ENCODE peak calls at places on chromosomes 7 and 10, in ten cellular contexts. One of them, this sample, is unnamed.

GRCh38 chr7:73717025-73717807 is 2.3 kb downstream of the STX1A start:
- DNase-seq in CD4-positive, alpha-beta memory T cell: no peak
- DNase-seq in amniotic stem cell: no peak
- DNase-seq in activated CD4-positive, alpha-beta T cell treated with anti-CD3 and anti-CD28 coated beads, Interleukin-2, amount 10 ng/mL, durations not matched to agents 7 days and 5 days: no peak
- DNase-seq in BE2C: no peak
- DNase-seq in NCI-H2081: no peak
- DNase-seq in pancreas: no peak
- DNase-seq in skeletal muscle cell: no peak
- DNase-seq in left cardiac atrium: no peak
- DNase-seq in stimulated activated naive CD4-positive, alpha-beta T cell: no peak
- DNase-seq in this sample: no peak

GRCh38 chr10:97648557-97649404 is 8.3 kb downstream of the PI4K2A start:
- DNase-seq in CD4-positive, alpha-beta memory T cell: peak; percentile 33
- DNase-seq in amniotic stem cell: peak; percentile 82
- DNase-seq in activated CD4-positive, alpha-beta T cell treated with anti-CD3 and anti-CD28 coated beads, Interleukin-2, amount 10 ng/mL, durations not matched to agents 7 days and 5 days: peak; percentile 25
- DNase-seq in BE2C: no peak
- DNase-seq in NCI-H2081: no peak
- DNase-seq in pancreas: no peak
- DNase-seq in skeletal muscle cell: peak; percentile 82
- DNase-seq in left cardiac atrium: no peak
- DNase-seq in stimulated activated naive CD4-positive, alpha-beta T cell: no peak
- DNase-seq in this sample: peak; percentile 36

GRCh38 chr10:69742928-69743602 is 58.6 kb upstream of the COL13A1 start:
- DNase-seq in CD4-positive, alpha-beta memory T cell: no peak
- DNase-seq in amniotic stem cell: no peak
- DNase-seq in activated CD4-positive, alpha-beta T cell treated with anti-CD3 and anti-CD28 coated beads, Interleukin-2, amount 10 ng/mL, durations not matched to agents 7 days and 5 days: no peak
- DNase-seq in BE2C: peak; percentile 74
- DNase-seq in NCI-H2081: no peak
- DNase-seq in pancreas: no peak
- DNase-seq in skeletal muscle cell: no peak
- DNase-seq in left cardiac atrium: no peak
- DNase-seq in stimulated activated naive CD4-positive, alpha-beta T cell: no peak
- DNase-seq in this sample: no peak

GRCh38 chr10:58743466-58744115 is 230.9 kb downstream of the BICC1 start:
- DNase-seq in CD4-positive, alpha-beta memory T cell: no peak
- DNase-seq in amniotic stem cell: peak; percentile 15
- DNase-seq in activated CD4-positive, alpha-beta T cell treated with anti-CD3 and anti-CD28 coated beads, Interleukin-2, amount 10 ng/mL, durations not matched to agents 7 days and 5 days: no peak
- DNase-seq in BE2C: peak; percentile 40
- DNase-seq in NCI-H2081: peak; percentile 18
- DNase-seq in pancreas: no peak
- DNase-seq in skeletal muscle cell: no peak
- DNase-seq in left cardiac atrium: no peak
- DNase-seq in stimulated activated naive CD4-positive, alpha-beta T cell: no peak
- DNase-seq in this sample: no peak

GRCh38 chr7:135770139-135770710 is 21.6 kb upstream of the FAM180A start:
- DNase-seq in CD4-positive, alpha-beta memory T cell: no peak
- DNase-seq in amniotic stem cell: no peak
- DNase-seq in activated CD4-positive, alpha-beta T cell treated with anti-CD3 and anti-CD28 coated beads, Interleukin-2, amount 10 ng/mL, durations not matched to agents 7 days and 5 days: no peak
- DNase-seq in BE2C: no peak
- DNase-seq in NCI-H2081: no peak
- DNase-seq in pancreas: no peak
- DNase-seq in skeletal muscle cell: peak; percentile 67
- DNase-seq in left cardiac atrium: no peak
- DNase-seq in stimulated activated naive CD4-positive, alpha-beta T cell: no peak
- DNase-seq in this sample: no peak

GRCh38 chr10:61406282-61406681 is 46.9 kb downstream of the TMEM26 start:
- DNase-seq in CD4-positive, alpha-beta memory T cell: no peak
- DNase-seq in amniotic stem cell: no peak
- DNase-seq in activated CD4-positive, alpha-beta T cell treated with anti-CD3 and anti-CD28 coated beads, Interleukin-2, amount 10 ng/mL, durations not matched to agents 7 days and 5 days: no peak
- DNase-seq in BE2C: no peak
- DNase-seq in NCI-H2081: no peak
- DNase-seq in pancreas: no peak
- DNase-seq in skeletal muscle cell: no peak
- DNase-seq in left cardiac atrium: no peak
- DNase-seq in stimulated activated naive CD4-positive, alpha-beta T cell: no peak
- DNase-seq in this sample: no peak

GRCh38 chr7:122166708-122167107 is 22.7 kb upstream of the AASS start:
- DNase-seq in CD4-positive, alpha-beta memory T cell: no peak
- DNase-seq in amniotic stem cell: no peak
- DNase-seq in activated CD4-positive, alpha-beta T cell treated with anti-CD3 and anti-CD28 coated beads, Interleukin-2, amount 10 ng/mL, durations not matched to agents 7 days and 5 days: no peak
- DNase-seq in BE2C: no peak
- DNase-seq in NCI-H2081: no peak
- DNase-seq in pancreas: no peak
- DNase-seq in skeletal muscle cell: no peak
- DNase-seq in left cardiac atrium: no peak
- DNase-seq in stimulated activated naive CD4-positive, alpha-beta T cell: no peak
- DNase-seq in this sample: no peak

GRCh38 chr7:116948934-116949333 is 4.4 kb upstream of the ST7 start:
- DNase-seq in CD4-positive, alpha-beta memory T cell: no peak
- DNase-seq in amniotic stem cell: no peak
- DNase-seq in activated CD4-positive, alpha-beta T cell treated with anti-CD3 and anti-CD28 coated beads, Interleukin-2, amount 10 ng/mL, durations not matched to agents 7 days and 5 days: no peak
- DNase-seq in BE2C: no peak
- DNase-seq in NCI-H2081: peak; percentile 52
- DNase-seq in pancreas: no peak
- DNase-seq in skeletal muscle cell: no peak
- DNase-seq in left cardiac atrium: peak; percentile 45
- DNase-seq in stimulated activated naive CD4-positive, alpha-beta T cell: no peak
- DNase-seq in this sample: peak; percentile 75

GRCh38 chr7:39507866-39508551 is 58.2 kb upstream of the YAE1 start:
- DNase-seq in CD4-positive, alpha-beta memory T cell: no peak
- DNase-seq in amniotic stem cell: no peak
- DNase-seq in activated CD4-positive, alpha-beta T cell treated with anti-CD3 and anti-CD28 coated beads, Interleukin-2, amount 10 ng/mL, durations not matched to agents 7 days and 5 days: peak; percentile 26
- DNase-seq in BE2C: no peak
- DNase-seq in NCI-H2081: no peak
- DNase-seq in pancreas: no peak
- DNase-seq in skeletal muscle cell: no peak
- DNase-seq in left cardiac atrium: no peak
- DNase-seq in stimulated activated naive CD4-positive, alpha-beta T cell: no peak
- DNase-seq in this sample: no peak

GRCh38 chr7:26365077-26365896 is 73.6 kb downstream of the SNX10 start:
- DNase-seq in CD4-positive, alpha-beta memory T cell: peak; percentile 64
- DNase-seq in amniotic stem cell: peak; percentile 64
- DNase-seq in activated CD4-positive, alpha-beta T cell treated with anti-CD3 and anti-CD28 coated beads, Interleukin-2, amount 10 ng/mL, durations not matched to agents 7 days and 5 days: peak; percentile 72
- DNase-seq in BE2C: peak; percentile 42
- DNase-seq in NCI-H2081: peak; percentile 86
- DNase-seq in pancreas: peak; percentile 52
- DNase-seq in skeletal muscle cell: peak; percentile 36
- DNase-seq in left cardiac atrium: no peak
- DNase-seq in stimulated activated naive CD4-positive, alpha-beta T cell: peak; percentile 36
- DNase-seq in this sample: peak; percentile 62

This sample was measured in upper lobe of left lung.